ENCODE peak calls at places on chromosomes 6 and 20, in five cellular contexts. One of them, this sample, is unnamed.

GRCh38 chr20:8293791-8294190 is 161.7 kb downstream of the PLCB1 start:
- DNase-seq in A549: no peak
- DNase-seq in endothelial cell of umbilical vein: no peak
- DNase-seq in K562: no peak
- DNase-seq in HepG2: no peak
- DNase-seq in this sample: no peak

GRCh38 chr20:20331796-20332195 is 36.1 kb upstream of the INSM1 start:
- DNase-seq in A549: no peak
- DNase-seq in endothelial cell of umbilical vein: no peak
- DNase-seq in K562: no peak
- DNase-seq in HepG2: no peak
- DNase-seq in this sample: peak; percentile 91

GRCh38 chr6:54109611-54110010 is 1.6 kb upstream of the MLIP start:
- DNase-seq in A549: no peak
- DNase-seq in endothelial cell of umbilical vein: no peak
- DNase-seq in K562: no peak
- DNase-seq in HepG2: no peak
- DNase-seq in this sample: no peak

GRCh38 chr20:53767206-53767924 is 173.7 kb upstream of the ZNF217 start:
- DNase-seq in A549: no peak
- DNase-seq in endothelial cell of umbilical vein: no peak
- DNase-seq in K562: no peak
- DNase-seq in HepG2: no peak
- DNase-seq in this sample: no peak

GRCh38 chr20:23212482-23212881 is 126.4 kb upstream of the CD93 start:
- DNase-seq in A549: no peak
- DNase-seq in endothelial cell of umbilical vein: no peak
- DNase-seq in K562: no peak
- DNase-seq in HepG2: no peak
- DNase-seq in this sample: no peak

GRCh38 chr20:52081066-52081465 is 110.5 kb downstream of the ZFP64 start:
- DNase-seq in A549: no peak
- DNase-seq in endothelial cell of umbilical vein: no peak
- DNase-seq in K562: no peak
- DNase-seq in HepG2: no peak
- DNase-seq in this sample: no peak

GRCh38 chr6:31968326-31968725 is 3.6 kb downstream of the DXO start:
- DNase-seq in A549: no peak
- DNase-seq in endothelial cell of umbilical vein: no peak
- DNase-seq in K562: no peak
- DNase-seq in HepG2: no peak
- DNase-seq in this sample: no peak

GRCh38 chr6:14596410-14596809 is 478.8 kb downstream of the CD83 start:
- DNase-seq in A549: peak; percentile 5
- DNase-seq in endothelial cell of umbilical vein: no peak
- DNase-seq in K562: no peak
- DNase-seq in HepG2: no peak
- DNase-seq in this sample: peak; percentile 100

GRCh38 chr6:169292340-169293124 is 38.9 kb upstream of the THBS2 start:
- DNase-seq in A549: peak; percentile 70
- DNase-seq in endothelial cell of umbilical vein: no peak
- DNase-seq in K562: no peak
- DNase-seq in HepG2: peak; percentile 99
- DNase-seq in this sample: peak; percentile 94

GRCh38 chr6:83221886-83222479 is 28.8 kb downstream of the RWDD2A start:
- DNase-seq in A549: no peak
- DNase-seq in endothelial cell of umbilical vein: peak; percentile 46
- DNase-seq in K562: no peak
- DNase-seq in HepG2: peak; percentile 34
- DNase-seq in this sample: peak; percentile 60

GRCh38 chr6:68046302-68046701 is 588.8 kb upstream of the ADGRB3 start:
- DNase-seq in A549: no peak
- DNase-seq in endothelial cell of umbilical vein: no peak
- DNase-seq in K562: no peak
- DNase-seq in HepG2: no peak
- DNase-seq in this sample: no peak

GRCh38 chr6:119241124-119241491 is 108.5 kb downstream of the MAN1A1 start:
- DNase-seq in A549: no peak
- DNase-seq in endothelial cell of umbilical vein: peak; percentile 36
- DNase-seq in K562: no peak
- DNase-seq in HepG2: peak; percentile 31
- DNase-seq in this sample: no peak

GRCh38 chr6:80449756-80450155 is 343.3 kb downstream of the BCKDHB start:
- DNase-seq in A549: no peak
- DNase-seq in endothelial cell of umbilical vein: peak; percentile 64
- DNase-seq in K562: no peak
- DNase-seq in HepG2: no peak
- DNase-seq in this sample: no peak

GRCh38 chr6:4164456-4164855 is 29.1 kb upstream of the ECI2 start:
- DNase-seq in A549: no peak
- DNase-seq in endothelial cell of umbilical vein: no peak
- DNase-seq in K562: no peak
- DNase-seq in HepG2: no peak
- DNase-seq in this sample: no peak

GRCh38 chr6:34414999-34415858 is 10.6 kb downstream of the RPS10 start:
- DNase-seq in A549: no peak
- DNase-seq in endothelial cell of umbilical vein: peak; percentile 77
- DNase-seq in K562: peak; percentile 58
- DNase-seq in HepG2: peak; percentile 99
- DNase-seq in this sample: peak; percentile 85

GRCh38 chr6:34412643-34413214 is 13.1 kb downstream of the RPS10 start:
- DNase-seq in A549: no peak
- DNase-seq in endothelial cell of umbilical vein: no peak
- DNase-seq in K562: no peak
- DNase-seq in HepG2: no peak
- DNase-seq in this sample: no peak

GRCh38 chr6:34416877-34417371 is 8.9 kb downstream of the RPS10 start:
- DNase-seq in A549: no peak
- DNase-seq in endothelial cell of umbilical vein: no peak
- DNase-seq in K562: no peak
- DNase-seq in HepG2: no peak
- DNase-seq in this sample: no peak

GRCh38 chr6:34412054-34412453 is 13.8 kb downstream of the RPS10 start:
- DNase-seq in A549: no peak
- DNase-seq in endothelial cell of umbilical vein: no peak
- DNase-seq in K562: peak; percentile 8
- DNase-seq in HepG2: no peak
- DNase-seq in this sample: no peak
- TF ChIP-seq MAX in A549: no peak
- TF ChIP-seq MAX in endothelial cell of umbilical vein: no peak
- TF ChIP-seq MAX in K562: no peak
- TF ChIP-seq MAX in HepG2: no peak
- TF ChIP-seq MAX in this sample: no peak

GRCh38 chr6:16482702-16483314 is 244.4 kb downstream of the GMPR start:
- DNase-seq in A549: no peak
- DNase-seq in endothelial cell of umbilical vein: no peak
- DNase-seq in K562: no peak
- DNase-seq in HepG2: no peak
- DNase-seq in this sample: no peak
- TF ChIP-seq MYC in A549: no peak
- TF ChIP-seq MYC in endothelial cell of umbilical vein: no peak
- TF ChIP-seq MYC in K562: no peak
- TF ChIP-seq MYC in HepG2: no peak
- TF ChIP-seq MYC in this sample: no peak

GRCh38 chr6:43772571-43773049 is 2.6 kb downstream of the VEGFA start:
- DNase-seq in A549: no peak
- DNase-seq in endothelial cell of umbilical vein: peak; percentile 31
- DNase-seq in K562: peak; percentile 55
- DNase-seq in HepG2: peak; percentile 49
- DNase-seq in this sample: peak; percentile 67

GRCh38 chr6:43773981-43774775 is 4.2 kb downstream of the VEGFA start:
- DNase-seq in A549: no peak
- DNase-seq in endothelial cell of umbilical vein: no peak
- DNase-seq in K562: no peak
- DNase-seq in HepG2: no peak
- DNase-seq in this sample: no peak

GRCh38 chr6:43771858-43772570 is 2.0 kb downstream of the VEGFA start:
- DNase-seq in A549: peak; percentile 43
- DNase-seq in endothelial cell of umbilical vein: peak; percentile 51
- DNase-seq in K562: peak; percentile 87
- DNase-seq in HepG2: peak; percentile 51
- DNase-seq in this sample: peak; percentile 83

GRCh38 chr6:43774776-43775583 is 5.0 kb downstream of the VEGFA start:
- DNase-seq in A549: peak; percentile 85
- DNase-seq in endothelial cell of umbilical vein: peak; percentile 55
- DNase-seq in K562: peak; percentile 88
- DNase-seq in HepG2: peak; percentile 62
- DNase-seq in this sample: peak; percentile 93

GRCh38 chr6:43773050-43773956 is 3.3 kb downstream of the VEGFA start:
- DNase-seq in A549: peak; percentile 90
- DNase-seq in endothelial cell of umbilical vein: peak; percentile 37
- DNase-seq in K562: peak; percentile 81
- DNase-seq in HepG2: peak; percentile 64
- DNase-seq in this sample: peak; percentile 89
- TF ChIP-seq MAX in A549: peak; percentile 14
- TF ChIP-seq MAX in endothelial cell of umbilical vein: no peak
- TF ChIP-seq MAX in K562: peak; percentile 72
- TF ChIP-seq MAX in HepG2: no peak
- TF ChIP-seq MAX in this sample: peak; percentile 44

GRCh38 chr6:150711584-150712501 is 112.2 kb downstream of the PLEKHG1 start:
- DNase-seq in A549: no peak
- DNase-seq in endothelial cell of umbilical vein: no peak
- DNase-seq in K562: no peak
- DNase-seq in HepG2: no peak
- DNase-seq in this sample: no peak
- TF ChIP-seq MYC in A549: no peak
- TF ChIP-seq MYC in endothelial cell of umbilical vein: no peak
- TF ChIP-seq MYC in K562: no peak
- TF ChIP-seq MYC in HepG2: no peak
- TF ChIP-seq MYC in this sample: no peak

GRCh38 chr6:162416307-162416706 is 311.3 kb downstream of the PRKN start:
- DNase-seq in A549: no peak
- DNase-seq in endothelial cell of umbilical vein: no peak
- DNase-seq in K562: no peak
- DNase-seq in HepG2: no peak
- DNase-seq in this sample: no peak

GRCh38 chr6:162421004-162421403 is 306.6 kb downstream of the PRKN start:
- DNase-seq in A549: no peak
- DNase-seq in endothelial cell of umbilical vein: no peak
- DNase-seq in K562: no peak
- DNase-seq in HepG2: no peak
- DNase-seq in this sample: no peak

GRCh38 chr6:162416845-162417537 is 310.6 kb downstream of the PRKN start:
- DNase-seq in A549: no peak
- DNase-seq in endothelial cell of umbilical vein: no peak
- DNase-seq in K562: no peak
- DNase-seq in HepG2: no peak
- DNase-seq in this sample: no peak
- TF ChIP-seq MAX in A549: no peak
- TF ChIP-seq MAX in endothelial cell of umbilical vein: no peak
- TF ChIP-seq MAX in K562: no peak
- TF ChIP-seq MAX in HepG2: no peak
- TF ChIP-seq MAX in this sample: no peak

GRCh38 chr6:117908246-117909107 is 1.4 kb downstream of the SLC35F1 start:
- DNase-seq in A549: no peak
- DNase-seq in endothelial cell of umbilical vein: no peak
- DNase-seq in K562: no peak
- DNase-seq in HepG2: no peak
- DNase-seq in this sample: no peak
- TF ChIP-seq MYC in A549: no peak
- TF ChIP-seq MYC in endothelial cell of umbilical vein: no peak
- TF ChIP-seq MYC in K562: no peak
- TF ChIP-seq MYC in HepG2: peak; percentile 17
- TF ChIP-seq MYC in this sample: no peak

This sample was measured in NB4.